ENCODE peak calls at places on chromosomes 12 and 14, in five cellular contexts. One of them, this sample, is unnamed.

GRCh38 chr12:71556881-71557280 is 106.8 kb downstream of the ZFC3H1 start:
- DNase-seq in Daoy: peak
- DNase-seq in Kasumi-1: no peak
- DNase-seq in neural crest cell: no peak
- DNase-seq in astrocyte: peak
- DNase-seq in this sample: peak

GRCh38 chr12:109462868-109463692 is 14.0 kb downstream of the KCTD10 start:
- DNase-seq in Daoy: peak
- DNase-seq in neural crest cell: peak
- DNase-seq in Kasumi-1: peak
- DNase-seq in astrocyte: peak
- DNase-seq in this sample: peak

GRCh38 chr12:31477669-31478068 is 113.3 kb downstream of the DENND5B start:
- DNase-seq in Kasumi-1: no peak
- DNase-seq in astrocyte: no peak
- DNase-seq in Daoy: no peak
- DNase-seq in neural crest cell: no peak
- DNase-seq in this sample: no peak

GRCh38 chr14:46840971-46841729 is 189.6 kb upstream of the RPL10L start:
- DNase-seq in Daoy: no peak
- DNase-seq in astrocyte: peak
- DNase-seq in neural crest cell: no peak
- DNase-seq in Kasumi-1: no peak
- DNase-seq in this sample: no peak

GRCh38 chr14:61406198-61406597 is 84.8 kb downstream of the PRKCH start:
- DNase-seq in astrocyte: no peak
- DNase-seq in Daoy: no peak
- DNase-seq in neural crest cell: no peak
- DNase-seq in Kasumi-1: no peak
- DNase-seq in this sample: no peak

GRCh38 chr12:91179315-91179714 is 3.3 kb downstream of the DCN start:
- DNase-seq in Daoy: no peak
- DNase-seq in astrocyte: no peak
- DNase-seq in neural crest cell: no peak
- DNase-seq in Kasumi-1: no peak
- DNase-seq in this sample: no peak

GRCh38 chr12:95336387-95337067 is 118.9 kb downstream of the VEZT start:
- DNase-seq in astrocyte: peak
- DNase-seq in Kasumi-1: no peak
- DNase-seq in Daoy: peak
- DNase-seq in neural crest cell: peak
- DNase-seq in this sample: no peak

GRCh38 chr14:51069065-51069464 is 25.8 kb downstream of the TRIM9 start:
- DNase-seq in astrocyte: peak
- DNase-seq in Kasumi-1: no peak
- DNase-seq in Daoy: no peak
- DNase-seq in neural crest cell: no peak
- DNase-seq in this sample: no peak

GRCh38 chr12:3336606-3337311 is 154.2 kb upstream of the PRMT8 start:
- DNase-seq in Daoy: peak
- DNase-seq in astrocyte: peak
- DNase-seq in Kasumi-1: no peak
- DNase-seq in neural crest cell: peak
- DNase-seq in this sample: no peak

GRCh38 chr12:13950502-13950901 is 30.9 kb downstream of the GRIN2B start:
- DNase-seq in neural crest cell: no peak
- DNase-seq in Kasumi-1: no peak
- DNase-seq in astrocyte: no peak
- DNase-seq in Daoy: peak
- DNase-seq in this sample: no peak

GRCh38 chr14:90545431-90545830 is 148.6 kb downstream of the CALM1 start:
- DNase-seq in neural crest cell: no peak
- DNase-seq in Daoy: no peak
- DNase-seq in astrocyte: no peak
- DNase-seq in Kasumi-1: no peak
- DNase-seq in this sample: no peak

GRCh38 chr12:15205341-15206010 is 15.7 kb downstream of the RERG start:
- DNase-seq in neural crest cell: no peak
- DNase-seq in astrocyte: no peak
- DNase-seq in Kasumi-1: no peak
- DNase-seq in Daoy: no peak
- DNase-seq in this sample: no peak

GRCh38 chr12:8088574-8088973 is 6.5 kb downstream of the NECAP1 start:
- DNase-seq in neural crest cell: no peak
- DNase-seq in Daoy: no peak
- DNase-seq in astrocyte: no peak
- DNase-seq in Kasumi-1: no peak
- DNase-seq in this sample: no peak

GRCh38 chr14:102479777-102480176 is 29.8 kb downstream of the ANKRD9 start:
- DNase-seq in astrocyte: no peak
- DNase-seq in neural crest cell: no peak
- DNase-seq in Daoy: no peak
- DNase-seq in Kasumi-1: no peak
- DNase-seq in this sample: no peak

GRCh38 chr14:104659146-104659545 is 30.3 kb upstream of the INF2 start:
- DNase-seq in neural crest cell: no peak
- DNase-seq in Kasumi-1: no peak
- DNase-seq in Daoy: no peak
- DNase-seq in astrocyte: no peak
- DNase-seq in this sample: no peak

This sample was measured in NCI-H226.